ENCODE peak calls at places on chromosome X, in four cellular contexts. E, M, V and K are unnamed samples.

GRCh38 chrX:69163936-69164741 is 1.1 kb downstream of the PJA1 start:
- DNase-seq in V (no peak), M (no peak), E (peak; percentile 33), K (no peak)

GRCh38 chrX:77899081-77899828 is at the start of gene COX7B:
- DNase-seq in V (peak; percentile 96), E (peak; percentile 78), M (peak; percentile 96), K (peak; percentile 92)

GRCh38 chrX:123803331-123803983 is 56.4 kb upstream of the XIAP start:
- DNase-seq in V (peak; percentile 97), M (peak; percentile 75), E (peak; percentile 68), K (no peak)

GRCh38 chrX:116240446-116240845 is 69.9 kb downstream of the AGTR2 start:
- DNase-seq in V (no peak), M (no peak), E (no peak), K (no peak)

GRCh38 chrX:139750390-139750789 is 42.4 kb upstream of the MCF2 start:
- DNase-seq in E (no peak), V (no peak), M (peak; percentile 2), K (no peak)

GRCh38 chrX:69309074-69309792 is 144.0 kb upstream of the PJA1 start:
- DNase-seq in M (no peak), E (no peak), V (peak; percentile 71), K (no peak)

GRCh38 chrX:2498781-2499302 is 1.9 kb downstream of the DHRSX start:
- DNase-seq in E (peak; percentile 19), M (peak; percentile 18), V (peak; percentile 65), K (no peak)

GRCh38 chrX:108270739-108271396 is 167.4 kb downstream of the COL4A6 start:
- DNase-seq in E (no peak), V (no peak), M (peak; percentile 12), K (no peak)

GRCh38 chrX:2548731-2549423 is 48.1 kb upstream of the DHRSX start:
- DNase-seq in M (no peak), V (no peak), E (no peak), K (no peak)

GRCh38 chrX:51954592-51954991 is 61.2 kb downstream of the MAGED1 start:
- DNase-seq in M (no peak), E (no peak), V (no peak), K (no peak)

GRCh38 chrX:48835524-48836329 is at the start of gene PCSK1N:
- DNase-seq in V (peak; percentile 88), M (no peak), E (no peak), K (no peak)

GRCh38 chrX:74349387-74349786 is 45.4 kb downstream of the ZCCHC13 start:
- DNase-seq in E (no peak), M (peak; percentile 82), V (peak; percentile 3), K (no peak)

GRCh38 chrX:54994099-54994498 is at the start of gene PFKFB1:
- DNase-seq in M (no peak), E (no peak), V (peak; percentile 61), K (no peak)

GRCh38 chrX:134761788-134762187 is 103.5 kb upstream of the PLAC1 start:
- DNase-seq in V (peak; percentile 2), E (no peak), M (no peak), K (no peak)

GRCh38 chrX:4830880-4831557 is 1117.6 kb upstream of the PRKX start:
- DNase-seq in E (no peak), V (peak; percentile 86), M (no peak), K (no peak)

GRCh38 chrX:23857935-23858334 is 49.8 kb downstream of the APOO start:
- DNase-seq in E (no peak), M (no peak), V (no peak), K (no peak)

GRCh38 chrX:46831620-46832327 is 5.1 kb upstream of the RP2 start:
- DNase-seq in M (peak; percentile 72), V (no peak), E (no peak), K (no peak)

GRCh38 chrX:22634081-22634480 is 361.4 kb downstream of the CBLL2 start:
- DNase-seq in E (no peak), V (no peak), M (peak; percentile 79), K (no peak)

GRCh38 chrX:96889726-96890125 is 6.0 kb downstream of the RPA4 start:
- DNase-seq in E (no peak), V (peak; percentile 0), M (no peak), K (no peak)

DNA sequence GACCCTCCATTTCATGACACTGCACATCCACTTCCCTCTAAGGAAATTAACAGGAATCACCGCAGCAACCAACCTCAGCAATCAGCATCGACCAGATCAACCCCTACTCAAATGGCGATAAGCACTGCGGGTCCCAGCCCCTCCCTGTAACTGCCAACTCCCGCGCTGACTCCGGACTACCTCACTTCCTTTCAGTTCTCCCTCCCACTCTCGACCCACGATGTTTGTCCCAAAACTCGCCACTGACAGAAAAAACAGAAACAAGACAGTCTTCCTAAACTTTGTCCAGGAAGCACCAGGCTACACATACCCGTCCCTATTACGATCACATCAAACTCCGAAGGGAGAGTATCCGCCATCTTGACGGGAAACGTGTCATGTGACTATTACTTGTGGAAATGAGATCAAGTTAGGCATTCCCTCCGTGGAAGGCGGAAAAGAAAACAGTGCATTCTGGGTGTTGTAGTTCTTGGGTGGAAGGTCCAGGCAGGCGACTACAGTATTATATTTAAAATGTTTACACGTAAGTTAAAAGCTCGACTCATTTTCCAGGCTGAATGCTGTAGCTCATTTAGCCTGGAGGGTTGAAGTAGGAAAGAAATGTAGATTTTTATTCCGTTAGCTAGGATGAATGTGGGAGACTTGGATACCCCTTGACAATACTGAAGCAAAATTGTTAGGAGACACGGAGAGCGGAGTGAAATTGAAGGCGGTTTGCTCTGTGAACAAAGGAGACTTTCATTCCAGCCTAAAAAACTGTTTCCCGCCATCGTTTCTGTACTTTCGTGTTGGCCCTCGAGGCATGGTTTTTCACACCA is at the start of gene CHM:
- DNase-seq in M (peak; percentile 84), E (peak; percentile 74), V (peak; percentile 80), K (peak; percentile 63)
- TF ChIP-seq POLR2A in M (peak; percentile 82), E (peak; percentile 82), V (peak; percentile 79), K (peak; percentile 65)

DNA sequence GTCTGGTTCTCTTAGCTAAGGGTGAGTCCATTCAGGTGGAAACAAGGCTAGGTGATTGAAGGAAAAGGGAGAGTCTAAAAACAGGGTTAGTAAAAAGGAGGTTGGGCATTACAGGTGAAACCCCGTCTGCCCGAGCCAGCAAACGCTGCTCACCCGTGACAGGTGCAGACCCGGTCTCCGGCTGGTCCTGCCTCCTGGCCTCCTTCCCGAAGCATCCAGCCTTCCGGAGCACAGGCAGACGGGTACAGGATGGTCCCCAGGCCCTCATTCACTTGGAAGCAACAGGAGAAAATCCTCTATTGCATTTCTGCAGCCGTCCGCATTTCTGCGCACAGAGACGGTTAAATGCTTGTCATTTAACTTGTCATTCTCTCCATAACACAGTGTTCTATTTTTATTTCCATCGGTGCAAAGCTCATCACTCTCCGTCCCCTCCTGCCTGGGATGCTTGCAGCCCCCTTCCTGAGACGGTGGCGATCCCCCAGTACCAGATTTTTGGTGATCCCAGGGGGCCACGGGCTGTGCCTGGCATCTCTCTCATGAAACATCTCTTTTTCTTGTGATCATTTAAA is 90.8 kb upstream of the PPP2R3B start:
- DNase-seq in E (no peak), V (no peak), M (no peak), K (no peak)
- TF ChIP-seq MXI1 in E (no peak), V (no peak), M (no peak), K (no peak)

GRCh38 chrX:7146026-7146702 is 1.3 kb upstream of the STS start:
- DNase-seq in M (no peak), E (no peak), V (no peak), K (no peak)

GRCh38 chrX:7147431-7147977 is at the start of gene STS:
- DNase-seq in M (peak; percentile 14), E (no peak), V (no peak), K (no peak)

GRCh38 chrX:7149421-7149820 is 1.5 kb upstream of the PUDP start:
- DNase-seq in V (no peak), E (no peak), M (no peak), K (no peak)

GRCh38 chrX:7146703-7147430 is 645 bp upstream of the STS start:
- DNase-seq in V (no peak), E (peak; percentile 42), M (no peak), K (no peak)

GRCh38 chrX:7147978-7148824 is at the start of gene PUDP:
- DNase-seq in M (peak; percentile 83), V (peak; percentile 57), E (peak; percentile 95), K (no peak)
- TF ChIP-seq POLR2A in M (peak; percentile 48), V (peak; percentile 54), E (peak; percentile 71), K (peak; percentile 78)

GRCh38 chrX:153564047-153564606 is 34.8 kb downstream of the CCNQ start:
- DNase-seq in V (peak; percentile 31), E (no peak), M (no peak), K (no peak)
- TF ChIP-seq MXI1 in V (no peak), E (no peak), M (no peak), K (no peak)

DNA sequence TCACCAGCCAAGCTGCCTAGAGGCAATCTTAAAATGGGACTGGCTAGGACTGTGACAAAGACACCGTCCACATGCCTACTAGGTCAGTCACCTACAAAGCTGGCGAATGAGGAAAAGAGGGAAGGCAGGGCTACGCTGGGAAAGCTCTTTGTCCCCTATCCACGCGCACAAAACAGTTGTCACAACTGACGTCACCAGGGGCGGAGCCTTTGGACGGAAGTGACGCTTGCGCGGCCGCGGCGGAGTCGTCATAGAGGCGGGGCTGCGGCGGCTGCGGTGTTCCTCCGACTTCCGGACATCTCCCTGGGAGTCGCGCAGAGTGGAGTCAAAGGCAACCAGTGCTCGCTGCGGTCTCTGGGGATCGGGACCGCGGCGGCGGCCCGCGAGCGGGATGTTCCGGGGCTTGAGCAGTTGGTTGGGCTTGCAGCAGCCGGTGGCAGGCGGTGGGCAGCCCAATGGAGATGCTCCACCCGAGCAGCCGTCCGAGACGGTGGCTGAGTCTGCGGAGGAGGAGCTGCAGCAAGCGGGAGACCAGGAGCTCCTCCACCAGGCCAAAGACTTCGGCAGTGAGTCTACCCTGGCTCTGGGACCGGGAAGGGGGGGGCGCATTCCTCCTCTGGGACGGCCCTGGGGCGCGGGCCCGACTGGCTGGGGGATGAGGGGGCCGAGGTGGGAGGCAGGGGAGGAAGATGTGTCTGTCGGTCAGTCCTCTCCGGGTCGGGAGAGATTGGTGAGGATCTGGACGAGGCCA is at the start of gene SYAP1:
- DNase-seq in V (peak; percentile 92), E (peak; percentile 83), M (peak; percentile 99), K (peak; percentile 78)
- TF ChIP-seq POLR2A in V (peak; percentile 95), E (peak; percentile 95), M (peak; percentile 99), K (peak; percentile 94)

GRCh38 chrX:45711231-45711630 is 510.6 kb upstream of the DIPK2B start:
- DNase-seq in E (no peak), M (peak; percentile 28), V (no peak), K (no peak)

GRCh38 chrX:45709381-45709780 is 508.7 kb upstream of the DIPK2B start:
- DNase-seq in M (peak; percentile 44), E (no peak), V (no peak), K (no peak)

GRCh38 chrX:45712067-45712466 is 511.4 kb upstream of the DIPK2B start:
- DNase-seq in E (no peak), M (peak; percentile 65), V (no peak), K (no peak)

GRCh38 chrX:45714864-45715263 is 514.2 kb upstream of the DIPK2B start:
- DNase-seq in V (no peak), E (no peak), M (peak; percentile 71), K (peak; percentile 7)

GRCh38 chrX:45710081-45710801 is 509.6 kb upstream of the DIPK2B start:
- DNase-seq in M (peak; percentile 96), V (no peak), E (no peak), K (peak; percentile 69)
- TF ChIP-seq MXI1 in M (no peak), V (no peak), E (no peak), K (no peak)

GRCh38 chrX:9466115-9466495 is 1.2 kb downstream of the TBL1X start:
- DNase-seq in E (peak; percentile 39), M (peak; percentile 21), V (no peak), K (no peak)
- TF ChIP-seq POLR2A in E (no peak), M (no peak), V (no peak), K (no peak)